ENCODE peak calls at places on chromosomes 5 and 9, in four cellular contexts. I is substantia nigra; Z is effector memory CD8-positive, alpha-beta T cell; G is amniotic stem cell. C is an unnamed sample.

GRCh38 chr5:1732238-1732880 is 67.3 kb downstream of the MRPL36 start:
- DNase-seq in Z (no peak), G (no peak), I (no peak), C (no peak)

GRCh38 chr9:97109194-97109811 is 70.4 kb upstream of the CTSV start:
- DNase-seq in I (peak; percentile 25), Z (no peak), G (no peak), C (no peak)

GRCh38 chr9:112072721-112073553 is 102.2 kb downstream of the SUSD1 start:
- DNase-seq in I (no peak), Z (no peak), G (no peak), C (no peak)

GRCh38 chr5:108617467-108618435 is 129.9 kb upstream of the FER start:
- DNase-seq in Z (no peak), G (no peak), I (no peak), C (peak; percentile 7)

GRCh38 chr9:8858250-8859161 is 1058.9 kb upstream of the DMAC1 start:
- DNase-seq in I (no peak), Z (no peak), G (no peak), C (no peak)

GRCh38 chr5:115377468-115378217 is 81.2 kb upstream of the CCDC112 start:
- DNase-seq in I (no peak), Z (no peak), G (peak; percentile 68), C (no peak)

GRCh38 chr9:125142560-125143376 is 560 bp downstream of the SCAI start:
- DNase-seq in I (no peak), G (no peak), Z (no peak), C (no peak)

GRCh38 chr9:81002242-81002641 is 687.1 kb downstream of the TLE1 start:
- DNase-seq in I (no peak), G (no peak), Z (no peak), C (no peak)

GRCh38 chr9:99046068-99046467 is 58.8 kb upstream of the TGFBR1 start:
- DNase-seq in I (no peak), G (no peak), Z (no peak), C (no peak)

GRCh38 chr5:158707534-158707933 is 392.2 kb downstream of the EBF1 start:
- DNase-seq in Z (no peak), G (no peak), I (no peak), C (no peak)

GRCh38 chr9:120579750-120580590 is at the start of gene CDK5RAP2:
- DNase-seq in G (peak; percentile 95), Z (peak; percentile 88), I (peak; percentile 95), C (peak; percentile 88)

GRCh38 chr5:54093861-54094260 is 216.5 kb downstream of the ARL15 start:
- DNase-seq in Z (no peak), I (no peak), G (no peak), C (no peak)

C was measured in HS-27A.